ENCODE peak calls at places on chromosomes 2 and 18, in four cellular contexts. B, L, S and R are unnamed samples.
A peak's percentile ranks its signal among the peaks of the same experiment; 100 is the strongest.

GRCh38 chr18:3452750-3453539 is 3.0 kb downstream of the TGIF1 start:
- DNase-seq in B (no peak), L (no peak), S (no peak), R (no peak)

GRCh38 chr2:161237397-161238263 is 70.6 kb upstream of the PSMD14 start:
- DNase-seq in B (no peak), L (no peak), S (no peak), R (peak; percentile 73)

GRCh38 chr2:27156739-27157475 is 8.1 kb downstream of the TCF23 start:
- DNase-seq in B (no peak), L (no peak), S (no peak), R (no peak)

GRCh38 chr18:23231340-23232021 is 96.2 kb downstream of the CABLES1 start:
- DNase-seq in B (no peak), L (peak; percentile 99), S (no peak), R (no peak)

GRCh38 chr2:9291331-9291730 is 84.7 kb downstream of the ASAP2 start:
- DNase-seq in B (no peak), L (no peak), S (no peak), R (no peak)

GRCh38 chr2:11665510-11666362 is 4.3 kb downstream of the NTSR2 start:
- DNase-seq in B (no peak), L (no peak), S (no peak), R (no peak)

GRCh38 chr2:168293766-168294165 is 46.4 kb upstream of the STK39 start:
- DNase-seq in B (peak; percentile 23), L (no peak), S (no peak), R (peak; percentile 32)

GRCh38 chr2:105644174-105644980 is 100.3 kb upstream of the NCK2 start:
- DNase-seq in B (peak; percentile 41), L (no peak), S (no peak), R (no peak)

GRCh38 chr2:216594081-216594480 is 39.1 kb upstream of the IGFBP2 start:
- DNase-seq in B (no peak), L (no peak), S (no peak), R (no peak)

GRCh38 chr2:8219631-8220393 is 462.0 kb upstream of the ID2 start:
- DNase-seq in B (no peak), L (no peak), S (no peak), R (no peak)

GRCh38 chr2:216308532-216308931 is 63.8 kb downstream of the MARCHF4 start:
- DNase-seq in B (no peak), L (no peak), S (no peak), R (no peak)

GRCh38 chr2:236762628-236763027 is 193.0 kb downstream of the ACKR3 start:
- DNase-seq in B (no peak), L (no peak), S (no peak), R (no peak)

GRCh38 chr2:2328847-2329246 is 2.2 kb downstream of the MYT1L start:
- DNase-seq in B (peak; percentile 7), L (no peak), S (no peak), R (peak; percentile 84)

GRCh38 chr2:71464389-71464788 is 11.0 kb downstream of the DYSF start:
- DNase-seq in B (no peak), L (no peak), S (no peak), R (no peak)

GRCh38 chr2:222594679-222595078 is 61.2 kb downstream of the FARSB start:
- DNase-seq in B (peak; percentile 80), L (no peak), S (no peak), R (no peak)

GRCh38 chr2:62999905-63000304 is 50.7 kb upstream of the OTX1 start:
- DNase-seq in B (no peak), L (no peak), S (no peak), R (no peak)

GRCh38 chr18:6976935-6977334 is 140.7 kb downstream of the LAMA1 start:
- DNase-seq in B (no peak), L (no peak), S (no peak), R (no peak)

GRCh38 chr2:39989888-39990287 is 210.8 kb upstream of the THUMPD2 start:
- DNase-seq in B (no peak), L (no peak), S (no peak), R (peak; percentile 15)

GRCh38 chr18:41875094-41875780 is 79.8 kb upstream of the PIK3C3 start:
- DNase-seq in B (no peak), L (no peak), S (no peak), R (no peak)

GRCh38 chr2:171316220-171316619 is 117.6 kb downstream of the METTL8 start:
- DNase-seq in B (no peak), L (no peak), S (no peak), R (peak; percentile 89)

GRCh38 chr2:7707723-7708122 is 790.5 kb downstream of the RNF144A start:
- DNase-seq in B (no peak), L (no peak), S (no peak), R (no peak)

GRCh38 chr2:29064746-29065478 is 9.4 kb downstream of the PCARE start:
- DNase-seq in B (no peak), L (no peak), S (no peak), R (no peak)

GRCh38 chr18:46411862-46412690 is 244.9 kb downstream of the LOXHD1 start:
- DNase-seq in B (no peak), L (no peak), S (no peak), R (peak; percentile 34)

GRCh38 chr2:177254433-177255226 is 9.9 kb downstream of the NFE2L2 start:
- DNase-seq in B (peak; percentile 76), L (no peak), S (peak; percentile 60), R (peak; percentile 93)

GRCh38 chr18:8124232-8125146 is 484.7 kb upstream of the RAB12 start:
- DNase-seq in B (no peak), L (no peak), S (no peak), R (no peak)

GRCh38 chr18:56009451-56009850 is 421.5 kb upstream of the TCF4 start:
- DNase-seq in B (no peak), L (no peak), S (no peak), R (no peak)

GRCh38 chr2:43132523-43133301 is 93.7 kb downstream of the ZFP36L2 start:
- DNase-seq in B (no peak), L (no peak), S (no peak), R (no peak)
- H3K4me1 ChIP-seq in B (peaks cover 78% of the 10 kb centered on the region), L (peaks cover 57% of the 10 kb centered on the region), S (peaks cover 20% of the 10 kb centered on the region), R (peaks cover 18% of the 10 kb centered on the region)

GRCh38 chr2:174327559-174327897 is 7.2 kb upstream of the SP9 start:
- DNase-seq in B (no peak), L (no peak), S (no peak), R (no peak)
- TF ChIP-seq EZH2 in B (no peak), L (no peak), S (no peak), R (no peak)

DNA sequence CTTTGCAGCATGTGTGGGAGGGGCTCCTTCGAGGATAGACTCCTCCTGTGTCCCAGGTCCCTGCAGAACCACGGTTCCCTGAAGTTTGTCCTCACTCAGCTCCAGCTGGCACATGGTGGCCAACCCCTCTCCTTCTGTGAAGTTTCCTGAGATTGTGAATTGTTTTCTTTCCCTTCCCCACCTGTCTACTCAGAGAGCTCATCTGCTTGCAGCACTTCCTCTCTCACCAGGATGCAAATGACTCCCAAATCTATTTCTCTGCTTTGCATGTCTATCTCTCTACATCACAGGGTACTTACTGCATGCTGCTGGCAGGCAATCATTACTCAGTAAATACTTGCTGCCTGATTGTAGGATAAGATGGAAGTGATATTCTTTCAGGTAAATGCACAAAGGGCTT is 589.5 kb upstream of the KLHL29 start:
- DNase-seq in B (no peak), L (no peak), S (no peak), R (no peak)
- TF ChIP-seq POLR2AphosphoS5 in B (no peak), L (no peak), S (no peak), R (no peak)

GRCh38 chr2:46849080-46849715 is 66.4 kb downstream of the MCFD2 start:
- DNase-seq in B (peak; percentile 38), L (no peak), S (no peak), R (no peak)

GRCh38 chr2:46850742-46851141 is 64.9 kb downstream of the MCFD2 start:
- DNase-seq in B (no peak), L (no peak), S (no peak), R (no peak)

GRCh38 chr2:46847726-46848421 is 67.7 kb downstream of the MCFD2 start:
- DNase-seq in B (no peak), L (no peak), S (no peak), R (no peak)

GRCh38 chr2:46848446-46848845 is 67.2 kb downstream of the MCFD2 start:
- DNase-seq in B (no peak), L (no peak), S (no peak), R (no peak)

GRCh38 chr2:46849741-46850474 is 65.7 kb downstream of the MCFD2 start:
- DNase-seq in B (no peak), L (no peak), S (no peak), R (no peak)
- H3K4me1 ChIP-seq in B (peaks cover 59% of the 10 kb centered on the region), L (no peaks in the 10 kb centered on the region), S (peaks cover 57% of the 10 kb centered on the region), R (no peaks in the 10 kb centered on the region)

DNA sequence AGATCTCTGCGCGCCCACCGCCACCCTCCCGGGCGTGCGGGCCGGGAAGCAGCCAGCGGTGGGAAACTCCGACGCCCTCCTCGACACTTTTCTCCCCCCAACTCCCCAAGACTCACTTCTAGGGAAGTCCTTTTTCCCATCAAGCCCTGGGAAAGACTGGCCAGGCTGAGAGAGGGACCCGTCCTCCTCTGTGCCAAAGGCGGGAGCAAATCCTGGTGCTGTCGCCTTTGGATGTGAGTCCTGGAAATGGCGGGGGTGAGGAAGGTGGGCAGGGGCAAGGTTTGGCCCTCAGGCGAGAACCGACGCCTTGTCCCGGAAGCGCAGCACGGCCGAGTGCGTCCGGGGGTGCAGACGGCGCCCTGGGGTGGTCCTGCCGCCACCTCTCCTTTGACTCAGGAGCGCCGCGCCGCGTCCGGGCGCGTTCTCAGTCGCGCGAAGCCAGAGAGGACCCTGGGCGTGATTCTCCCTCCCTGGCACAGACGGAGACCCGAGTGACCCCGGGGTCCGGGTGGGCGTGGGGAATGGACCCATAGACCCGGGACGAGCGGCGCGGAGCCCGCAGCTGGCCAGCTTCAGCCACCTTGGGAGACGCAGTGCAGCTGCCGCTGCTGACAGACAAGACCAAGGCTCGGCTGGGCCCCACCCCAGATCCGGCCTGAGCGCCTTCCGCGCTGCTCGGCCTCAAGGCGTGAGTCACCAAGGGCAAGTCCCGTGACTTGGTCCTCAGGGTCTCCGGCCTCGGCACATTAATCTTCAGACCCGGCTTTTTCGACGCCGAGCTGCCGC is 3.5 kb upstream of the LBX2 start:
- DNase-seq in B (peak; percentile 63), L (no peak), S (peak; percentile 57), R (peak; percentile 73)
- TF ChIP-seq EZH2 in B (no peak), L (no peak), S (no peak), R (peak; percentile 39)

GRCh38 chr2:34602262-34602661 is 1003.2 kb upstream of the FAM98A start:
- DNase-seq in B (no peak), L (peak; percentile 12), S (no peak), R (no peak)
- TF ChIP-seq POLR2AphosphoS5 in B (no peak), L (no peak), S (no peak), R (no peak)

GRCh38 chr18:48942554-48943261 is 8.1 kb downstream of the SMAD7 start:
- DNase-seq in B (peak; percentile 96), L (no peak), S (peak; percentile 91), R (no peak)
- H3K4me1 ChIP-seq in B (peaks cover 99% of the 10 kb centered on the region), L (peaks cover 44% of the 10 kb centered on the region), S (peaks cover 87% of the 10 kb centered on the region), R (peaks cover 96% of the 10 kb centered on the region)